ENCODE peak calls at places on chromosomes 6 and 20, in five cellular contexts. S is activated CD8-positive, alpha-beta T cell treated with anti-CD3 and anti-CD28 coated beads for 36 hours; K is T-helper 17 cell; A is psoas muscle; W is epithelial cell of esophagus. C is an unnamed sample.

GRCh38 chr6:112967974-112968373 is 620.8 kb downstream of the RFPL4B start:
- DNase-seq in S (no peak), K (no peak), A (no peak), W (no peak), C (no peak)

GRCh38 chr20:9298906-9299305 is 215.5 kb upstream of the LAMP5 start:
- DNase-seq in S (no peak), K (no peak), A (no peak), W (peak; percentile 26), C (no peak)

GRCh38 chr6:160227038-160227768 is 31.4 kb downstream of the SLC22A2 start:
- DNase-seq in S (no peak), K (no peak), A (no peak), W (no peak), C (no peak)

GRCh38 chr6:170176621-170177382 is 114.1 kb downstream of the DLL1 start:
- DNase-seq in S (no peak), K (no peak), A (no peak), W (no peak), C (peak; percentile 87)

GRCh38 chr20:219290-220115 is 7.6 kb upstream of the DEFB129 start:
- DNase-seq in S (peak; percentile 7), K (no peak), A (no peak), W (peak; percentile 44), C (peak; percentile 67)

GRCh38 chr6:26275663-26276062 is 89.3 kb upstream of the BTN3A2 start:
- DNase-seq in S (no peak), K (no peak), A (no peak), W (no peak), C (no peak)

GRCh38 chr6:169838291-169839028 is 87.0 kb downstream of the ERMARD start:
- DNase-seq in S (no peak), K (no peak), A (no peak), W (no peak), C (no peak)

GRCh38 chr20:57880155-57880648 is 170.4 kb upstream of the PMEPA1 start:
- DNase-seq in S (no peak), K (no peak), A (no peak), W (no peak), C (no peak)

GRCh38 chr20:10954137-10954840 is 280.5 kb upstream of the JAG1 start:
- DNase-seq in S (no peak), K (no peak), A (no peak), W (peak; percentile 99), C (peak; percentile 9)

GRCh38 chr20:12882832-12883506 is 125.8 kb upstream of the SPTLC3 start:
- DNase-seq in S (no peak), K (no peak), A (no peak), W (peak; percentile 46), C (no peak)

GRCh38 chr6:89058627-89059026 is 21.9 kb upstream of the PNRC1 start:
- DNase-seq in S (no peak), K (no peak), A (no peak), W (no peak), C (no peak)

GRCh38 chr6:145866449-145867401 is 52.1 kb upstream of the FBXO30 start:
- DNase-seq in S (peak; percentile 2), K (no peak), A (no peak), W (no peak), C (no peak)